ENCODE peak calls at places on chromosomes 12 and 14, in six cellular contexts. W, A, L, D, R and T are unnamed samples.

GRCh38 chr14:58072288-58073071 is 79.5 kb downstream of the ARMH4 start:
- DNase-seq in L (peak), D (peak), A (no peak), R (peak), W (no peak), T (peak)

GRCh38 chr12:19120795-19121194 is 8.7 kb upstream of the PLEKHA5 start:
- DNase-seq in W (peak), A (no peak), R (no peak), D (no peak), L (peak), T (no peak)

GRCh38 chr12:107329569-107330324 is 236.4 kb upstream of the CRY1 start:
- DNase-seq in L (no peak), A (no peak), D (no peak), R (no peak), W (no peak), T (no peak)

GRCh38 chr14:26841361-26841760 is 243.5 kb upstream of the NOVA1 start:
- DNase-seq in D (no peak), A (no peak), W (no peak), L (no peak), R (no peak), T (no peak)

GRCh38 chr14:21087294-21088091 is 11.0 kb downstream of the ZNF219 start:
- DNase-seq in A (no peak), L (peak), R (peak), W (peak), D (no peak), T (no peak)

GRCh38 chr12:93785262-93786010 is 108.3 kb downstream of the CRADD start:
- DNase-seq in W (peak), D (peak), R (peak), A (no peak), L (peak), T (peak)

GRCh38 chr12:67598598-67598997 is 49.9 kb upstream of the DYRK2 start:
- DNase-seq in D (no peak), A (no peak), W (no peak), R (no peak), L (no peak), T (no peak)

GRCh38 chr12:98578392-98578791 is 15.1 kb upstream of the SLC25A3 start:
- DNase-seq in A (no peak), W (no peak), R (no peak), L (no peak), D (no peak), T (peak)

GRCh38 chr14:104975481-104976197 is 2.5 kb downstream of the AHNAK2 start:
- DNase-seq in A (no peak), D (no peak), L (no peak), W (no peak), R (no peak), T (no peak)

GRCh38 chr12:104469523-104469922 is 12.8 kb downstream of the CHST11 start:
- DNase-seq in L (no peak), R (no peak), D (no peak), A (no peak), W (no peak), T (no peak)

GRCh38 chr12:93778306-93778705 is 101.1 kb downstream of the CRADD start:
- DNase-seq in L (peak), R (no peak), D (no peak), A (no peak), W (peak), T (no peak)

GRCh38 chr14:75812592-75812991 is 151.5 kb downstream of the TTLL5 start:
- DNase-seq in W (no peak), L (no peak), A (no peak), R (no peak), D (no peak), T (no peak)

GRCh38 chr14:102654298-102654697 is 61.8 kb downstream of the RCOR1 start:
- DNase-seq in R (no peak), D (no peak), A (no peak), L (no peak), W (no peak), T (no peak)

GRCh38 chr14:59199614-59200013 is 11.1 kb downstream of the DAAM1 start:
- DNase-seq in L (no peak), R (no peak), W (no peak), A (no peak), D (no peak), T (no peak)

GRCh38 chr12:49092086-49092815 is 2.4 kb downstream of the DHH start:
- DNase-seq in L (peak), W (no peak), A (no peak), R (peak), D (no peak), T (no peak)

GRCh38 chr12:93176166-93176565 is 201.6 kb upstream of the NUDT4 start:
- DNase-seq in R (no peak), L (peak), A (no peak), D (no peak), W (no peak), T (no peak)

GRCh38 chr12:110699591-110700445 is 10.9 kb upstream of the HVCN1 start:
- DNase-seq in L (no peak), D (no peak), R (no peak), A (no peak), W (no peak), T (no peak)

GRCh38 chr12:95533985-95534384 is 17.3 kb downstream of the USP44 start:
- DNase-seq in R (no peak), D (no peak), W (no peak), A (no peak), L (no peak), T (no peak)

GRCh38 chr14:78074546-78074945 is 95.6 kb upstream of the NRXN3 start:
- DNase-seq in D (no peak), W (no peak), A (no peak), L (no peak), R (no peak), T (no peak)

GRCh38 chr14:55221186-55221585 is 29.8 kb upstream of the DLGAP5 start:
- DNase-seq in A (no peak), L (peak), W (peak), R (no peak), D (no peak), T (no peak)